ENCODE peak calls at places on chromosomes 3 and 15, in ten cellular contexts. T, J, Z, A, F, Y, P, I, H and R are unnamed samples.
A peak's percentile ranks its signal among the peaks of the same experiment; 100 is the strongest.

GRCh38 chr3:36695769-36696137 is 68.6 kb downstream of the DCLK3 start:
- DNase-seq in Z (no peak), F (no peak), J (no peak), Y (no peak), P (no peak), I (no peak), H (no peak), A (no peak), T (peak; percentile 30), R (no peak)

GRCh38 chr15:80580107-80580506 is 115.0 kb upstream of the ABHD17C start:
- DNase-seq in P (no peak), I (no peak), Y (no peak), A (no peak), Z (no peak), F (peak; percentile 13), J (peak; percentile 94), H (no peak), T (peak; percentile 75), R (no peak)

GRCh38 chr3:30770387-30770786 is 124.1 kb downstream of the GADL1 start:
- DNase-seq in I (no peak), Y (peak; percentile 53), P (peak; percentile 29), H (peak; percentile 38), F (no peak), A (no peak), J (peak; percentile 63), T (peak; percentile 82), Z (no peak), R (no peak)

GRCh38 chr3:112293368-112294321 is at the start of gene SLC9C1:
- DNase-seq in H (peak; percentile 27), P (no peak), Z (peak; percentile 56), T (peak; percentile 92), A (peak; percentile 57), F (peak; percentile 57), Y (peak; percentile 26), I (peak; percentile 36), J (peak; percentile 23), R (peak; percentile 28)

GRCh38 chr3:15102256-15102655 is 3.3 kb upstream of the RBSN start:
- DNase-seq in H (peak; percentile 87), F (no peak), T (no peak), I (no peak), J (peak; percentile 20), A (peak; percentile 26), P (peak; percentile 87), Z (no peak), Y (no peak), R (no peak)

GRCh38 chr3:128430731-128431130 is 36.0 kb downstream of the DNAJB8 start:
- DNase-seq in A (no peak), H (no peak), Y (no peak), F (no peak), P (no peak), I (no peak), J (no peak), T (no peak), Z (no peak), R (no peak)

GRCh38 chr15:64045774-64046346 is 425 bp downstream of the DAPK2 start:
- DNase-seq in H (peak; percentile 29), Z (peak; percentile 8), F (no peak), T (no peak), P (peak; percentile 56), Y (no peak), J (peak; percentile 63), A (peak; percentile 44), I (no peak), R (no peak)

GRCh38 chr3:4416961-4417360 is 50.1 kb downstream of the SUMF1 start:
- DNase-seq in T (peak; percentile 79), J (peak; percentile 89), Z (no peak), Y (peak; percentile 64), F (no peak), A (no peak), H (no peak), I (no peak), P (no peak), R (no peak)

GRCh38 chr3:144875251-144875650 is 903.6 kb downstream of the DIPK2A start:
- DNase-seq in A (no peak), I (no peak), J (no peak), T (no peak), Y (no peak), P (no peak), H (no peak), Z (no peak), F (no peak), R (no peak)

GRCh38 chr3:86168512-86168911 is 822.4 kb downstream of the VGLL3 start:
- DNase-seq in P (no peak), T (no peak), I (no peak), H (no peak), J (no peak), A (no peak), Y (no peak), F (no peak), Z (no peak), R (no peak)